ENCODE peak calls at places on chromosome 6, in six cellular contexts. E is mesenchymal stem cell, F is IMR-90, T is H1, D is H9, M is neuronal stem cell. P is an unnamed sample.

GRCh38 chr6:47414517-47415167 is 62.9 kb upstream of the CD2AP start:
- DNase-seq in E (peak), F (peak), T (no peak), D (no peak), M (no peak), P (no peak)

GRCh38 chr6:166485651-166486535 is 100.6 kb downstream of the RAMACL start:
- DNase-seq in E (no peak), F (no peak), T (no peak), D (no peak), M (no peak), P (no peak)

GRCh38 chr6:126040394-126040793 is 54.1 kb downstream of the TRMT11 start:
- DNase-seq in E (no peak), F (no peak), T (no peak), D (no peak), M (no peak), P (no peak)

GRCh38 chr6:155165029-155165710 is 98.6 kb upstream of the CLDN20 start:
- DNase-seq in E (no peak), F (no peak), T (no peak), D (no peak), M (no peak), P (no peak)

GRCh38 chr6:84867521-84867920 is 103.1 kb upstream of the TBX18 start:
- DNase-seq in E (no peak), F (no peak), T (no peak), D (no peak), M (no peak), P (peak)

GRCh38 chr6:12490904-12491571 is 200.9 kb downstream of the EDN1 start:
- DNase-seq in E (peak), F (peak), T (no peak), D (no peak), M (no peak), P (peak)

GRCh38 chr6:27829453-27830211 is 82.6 kb downstream of the OR2B2 start:
- DNase-seq in E (peak), F (peak), T (no peak), D (no peak), M (no peak), P (no peak)

GRCh38 chr6:64732888-64733287 is 974.1 kb downstream of the EYS start:
- DNase-seq in E (peak), F (no peak), T (no peak), D (no peak), M (no peak), P (no peak)

GRCh38 chr6:25612666-25613065 is 39.3 kb upstream of the SCGN start:
- DNase-seq in E (no peak), F (no peak), T (no peak), D (no peak), M (no peak), P (no peak)

GRCh38 chr6:35392111-35392702 is 49.8 kb downstream of the PPARD start:
- DNase-seq in E (no peak), F (no peak), T (no peak), D (no peak), M (no peak), P (peak)

GRCh38 chr6:6885521-6886088 is 222.2 kb upstream of the RREB1 start:
- DNase-seq in E (peak), F (no peak), T (no peak), D (no peak), M (no peak), P (peak)
- H2AFZ ChIP-seq in E (no peak), F (no peak), T (peak), D (no peak), M (peak), P (peak)

GRCh38 chr6:122008105-122009100 is 391.0 kb upstream of the HSF2 start:
- DNase-seq in E (no peak), F (peak), T (no peak), D (no peak), M (peak), P (no peak)
- H2BK5ac ChIP-seq in E (no peak), F (no peak), T (peak), D (no peak), M (no peak), P (no peak)

DNA sequence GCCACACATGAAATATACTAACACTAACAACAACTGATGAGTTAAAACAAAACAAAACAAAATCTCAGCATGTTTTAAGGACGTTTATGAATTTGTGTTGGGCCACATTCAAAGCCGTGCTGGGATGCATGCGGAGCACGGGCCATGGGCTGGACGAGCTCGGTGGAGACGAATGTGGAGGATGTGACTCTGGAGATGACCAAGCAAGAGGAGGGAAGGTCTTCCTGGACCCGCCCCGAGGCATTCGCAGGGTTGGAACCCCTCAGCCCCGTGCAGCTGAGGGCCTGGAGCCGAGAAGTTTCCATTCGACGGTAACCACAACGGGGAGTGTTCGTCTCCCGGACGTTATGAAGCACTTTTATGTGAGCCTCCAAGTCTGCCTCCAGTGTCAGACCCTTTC is 257.5 kb downstream of the THBS2 start:
- DNase-seq in E (no peak), F (no peak), T (no peak), D (no peak), M (no peak), P (no peak)
- H3K9ac ChIP-seq in E (no peak), F (no peak), T (no peak), D (no peak), M (no peak), P (no peak)

GRCh38 chr6:1162367-1163275 is 149.3 kb upstream of the FOXQ1 start:
- DNase-seq in E (peak), F (peak), T (no peak), D (no peak), M (no peak), P (peak)
- H2AFZ ChIP-seq in E (no peak), F (no peak), T (no peak), D (no peak), M (no peak), P (no peak)

DNA sequence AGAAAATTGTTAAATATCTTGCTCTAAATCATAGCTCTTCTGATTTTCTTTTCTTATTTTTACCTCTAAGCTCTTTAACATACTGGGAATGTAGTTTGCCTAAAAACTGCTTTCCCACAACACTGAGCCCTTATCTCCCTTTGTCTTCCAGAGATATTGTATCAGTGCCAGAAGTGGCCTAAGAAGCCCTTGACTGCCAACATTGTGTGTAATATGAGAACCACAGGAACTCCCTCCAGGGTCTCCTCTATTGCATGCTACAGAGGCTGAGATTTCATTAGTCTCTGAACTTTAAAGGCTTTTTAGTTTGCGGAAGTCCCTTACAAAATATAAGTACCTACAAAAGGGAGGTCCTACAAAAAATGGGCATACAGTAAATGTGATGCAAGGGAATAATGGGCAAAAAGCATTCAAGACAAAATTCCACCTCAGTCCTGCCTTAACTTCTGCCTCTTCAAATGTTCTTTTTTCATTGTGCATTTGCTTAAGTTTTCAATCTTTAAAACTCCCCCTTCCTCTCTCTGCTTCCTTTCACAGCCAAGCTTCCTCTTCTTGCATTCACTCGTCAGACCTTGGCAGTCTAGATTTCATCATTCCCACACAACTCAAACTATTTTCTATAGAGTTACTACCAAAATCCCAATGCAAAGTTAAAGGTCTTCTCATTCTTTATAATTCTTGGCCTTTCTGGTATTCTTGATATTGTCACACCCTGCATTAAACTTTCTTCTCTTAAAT is 76.5 kb downstream of the ADGRG6 start:
- DNase-seq in E (peak), F (peak), T (no peak), D (no peak), M (no peak), P (peak)
- H2BK5ac ChIP-seq in E (no peak), F (peak), T (no peak), D (no peak), M (no peak), P (no peak)

GRCh38 chr6:169230923-169231789 is 22.5 kb downstream of the THBS2 start:
- DNase-seq in E (no peak), F (no peak), T (peak), D (no peak), M (no peak), P (no peak)

GRCh38 chr6:169230322-169230665 is 23.4 kb downstream of the THBS2 start:
- DNase-seq in E (no peak), F (no peak), T (peak), D (no peak), M (no peak), P (no peak)

GRCh38 chr6:169227116-169227515 is 26.5 kb downstream of the THBS2 start:
- DNase-seq in E (no peak), F (no peak), T (no peak), D (no peak), M (no peak), P (no peak)

GRCh38 chr6:169231790-169232506 is 21.7 kb downstream of the THBS2 start:
- DNase-seq in E (no peak), F (no peak), T (peak), D (no peak), M (no peak), P (no peak)

DNA sequence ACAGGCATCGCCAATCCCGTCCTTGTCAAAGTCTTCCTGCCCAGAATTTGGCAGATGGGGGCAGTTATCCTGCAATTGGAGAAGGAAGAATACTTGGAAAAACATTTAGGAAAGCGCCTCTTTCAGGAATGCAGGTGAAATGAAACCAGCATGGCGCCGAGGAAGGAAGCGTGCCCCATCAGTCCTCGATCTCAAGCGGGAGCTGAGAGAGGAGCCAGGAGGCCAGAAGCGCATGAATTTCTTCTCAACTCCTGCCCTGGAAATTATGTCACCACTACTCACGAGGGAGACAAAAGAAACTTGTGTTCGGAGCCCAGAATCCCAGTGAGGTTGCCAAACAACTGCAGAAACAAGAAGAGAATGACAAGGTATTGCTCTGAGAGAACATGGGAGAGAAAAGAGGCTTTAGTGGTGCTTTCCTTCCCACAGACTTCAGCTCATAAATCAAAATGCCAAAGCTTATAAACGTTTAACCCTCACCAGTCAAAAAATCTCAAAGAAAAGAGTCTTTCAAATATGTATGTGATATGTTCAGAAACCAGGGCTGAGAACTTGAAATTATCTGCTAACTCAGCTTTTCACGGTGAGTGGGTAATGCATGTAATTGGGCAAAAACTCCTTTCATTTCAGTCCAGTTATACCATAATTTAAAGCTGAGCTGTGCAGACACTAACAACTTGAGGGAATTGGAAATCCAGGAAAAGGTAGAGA is 23.9 kb downstream of the THBS2 start:
- DNase-seq in E (no peak), F (no peak), T (peak), D (no peak), M (no peak), P (no peak)
- H3K9ac ChIP-seq in E (peak), F (no peak), T (no peak), D (no peak), M (no peak), P (no peak)

GRCh38 chr6:7035837-7036249 is 71.9 kb upstream of the RREB1 start:
- DNase-seq in E (no peak), F (no peak), T (no peak), D (no peak), M (no peak), P (no peak)
- H2AFZ ChIP-seq in E (no peak), F (no peak), T (no peak), D (no peak), M (no peak), P (no peak)

DNA sequence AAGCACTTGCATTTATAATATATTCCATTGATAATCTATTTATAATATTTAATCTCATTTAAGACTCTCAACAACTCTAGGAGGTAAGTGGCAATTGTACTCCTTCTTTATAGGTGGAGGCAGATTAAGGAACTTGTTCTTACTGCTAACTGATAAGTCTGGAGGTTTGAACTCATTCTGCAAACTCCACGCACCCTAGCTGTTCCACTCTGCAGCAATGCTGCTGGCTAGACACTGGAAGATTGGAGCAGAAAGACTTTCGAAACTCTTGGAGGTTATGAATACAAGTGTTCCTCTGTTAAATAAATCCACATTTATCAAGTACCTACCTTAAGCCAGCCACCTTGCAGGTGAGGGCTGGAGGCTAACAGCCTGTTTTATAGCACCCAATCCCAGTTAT is 838 bp upstream of the HDAC2 start:
- DNase-seq in E (peak), F (no peak), T (no peak), D (no peak), M (no peak), P (peak)
- H2BK5ac ChIP-seq in E (no peak), F (peak), T (no peak), D (no peak), M (no peak), P (no peak)